ENCODE peak calls at places on chromosomes 3 and 15, in nine cellular contexts. X, B, J, T, F, E, P, R and N are unnamed samples.

GRCh38 chr15:60972301-60972700 is 256.8 kb downstream of the RORA start:
- DNase-seq in X (no peak), B (no peak), J (no peak), T (no peak), F (no peak), E (no peak), P (no peak), R (peak), N (no peak)

GRCh38 chr15:83491486-83491885 is 44.3 kb downstream of the SH3GL3 start:
- DNase-seq in X (no peak), B (no peak), J (no peak), T (no peak), F (no peak), E (no peak), P (no peak), R (no peak), N (no peak)

GRCh38 chr15:66502491-66502890 is 2.2 kb downstream of the RPL4 start:
- DNase-seq in X (no peak), B (no peak), J (no peak), T (no peak), F (no peak), E (no peak), P (no peak), R (no peak), N (no peak)

GRCh38 chr15:38992541-38993334 is 428.1 kb upstream of the RASGRP1 start:
- DNase-seq in X (no peak), B (no peak), J (no peak), T (no peak), F (no peak), E (no peak), P (no peak), R (no peak), N (no peak)

GRCh38 chr3:64988188-64988587 is 300.4 kb upstream of the ADAMTS9 start:
- DNase-seq in X (no peak), B (no peak), J (no peak), T (no peak), F (no peak), E (no peak), P (no peak), R (no peak), N (no peak)

GRCh38 chr3:74693696-74694393 is 79.4 kb upstream of the CNTN3 start:
- DNase-seq in X (no peak), B (no peak), J (no peak), T (no peak), F (no peak), E (no peak), P (no peak), R (no peak), N (no peak)

GRCh38 chr15:51380999-51381806 is 39.7 kb downstream of the GLDN start:
- DNase-seq in X (no peak), B (no peak), J (peak), T (peak), F (peak), E (peak), P (peak), R (peak), N (no peak)

GRCh38 chr15:80423215-80423614 is 19.0 kb downstream of the ARNT2 start:
- DNase-seq in X (no peak), B (no peak), J (no peak), T (no peak), F (no peak), E (no peak), P (no peak), R (peak), N (no peak)

GRCh38 chr3:110413807-110414748 is 657.5 kb upstream of the NECTIN3 start:
- DNase-seq in X (no peak), B (no peak), J (no peak), T (no peak), F (no peak), E (no peak), P (no peak), R (peak), N (no peak)

GRCh38 chr3:118637866-118638265 is 396.8 kb downstream of the IGSF11 start:
- DNase-seq in X (no peak), B (no peak), J (no peak), T (no peak), F (no peak), E (no peak), P (no peak), R (no peak), N (no peak)

GRCh38 chr3:171565671-171566070 is 105.5 kb upstream of the TNIK start:
- DNase-seq in X (no peak), B (no peak), J (no peak), T (no peak), F (no peak), E (no peak), P (no peak), R (no peak), N (no peak)

GRCh38 chr3:148532326-148532725 is 165.4 kb upstream of the AGTR1 start:
- DNase-seq in X (no peak), B (no peak), J (no peak), T (no peak), F (no peak), E (no peak), P (no peak), R (no peak), N (no peak)

GRCh38 chr15:65824941-65825544 is 33.0 kb upstream of the DENND4A start:
- DNase-seq in X (no peak), B (no peak), J (no peak), T (no peak), F (no peak), E (no peak), P (no peak), R (no peak), N (no peak)